ENCODE peak calls at places on chromosomes 11 and 22, in six cellular contexts. One of them, this sample, is unnamed.

GRCh38 chr11:57604289-57605010 is 7.0 kb downstream of the SERPING1 start:
- DNase-seq in stomach: no peak
- DNase-seq in spleen: peak; percentile 39
- DNase-seq in HCT116: no peak
- DNase-seq in heart left ventricle: no peak
- DNase-seq in IMR-90: no peak
- DNase-seq in this sample: no peak

GRCh38 chr11:102924851-102925380 is 30.6 kb downstream of the MMP13 start:
- DNase-seq in IMR-90: no peak
- DNase-seq in heart left ventricle: no peak
- DNase-seq in HCT116: no peak
- DNase-seq in spleen: no peak
- DNase-seq in stomach: no peak
- DNase-seq in this sample: no peak

GRCh38 chr22:39959640-39960447 is at the start of gene TMA7B:
- DNase-seq in HCT116: no peak
- DNase-seq in stomach: peak; percentile 27
- DNase-seq in IMR-90: peak; percentile 75
- DNase-seq in heart left ventricle: no peak
- DNase-seq in spleen: peak; percentile 80
- DNase-seq in this sample: peak; percentile 38

GRCh38 chr11:122098223-122098980 is 17.6 kb downstream of the BLID start:
- DNase-seq in IMR-90: no peak
- DNase-seq in heart left ventricle: no peak
- DNase-seq in stomach: no peak
- DNase-seq in spleen: no peak
- DNase-seq in HCT116: no peak
- DNase-seq in this sample: no peak

GRCh38 chr22:26792522-26792921 is 135.1 kb downstream of the MIAT start:
- DNase-seq in heart left ventricle: no peak
- DNase-seq in IMR-90: no peak
- DNase-seq in HCT116: no peak
- DNase-seq in spleen: no peak
- DNase-seq in stomach: no peak
- DNase-seq in this sample: no peak

GRCh38 chr11:78256962-78257361 is 68.2 kb downstream of the USP35 start:
- DNase-seq in stomach: peak; percentile 86
- DNase-seq in HCT116: no peak
- DNase-seq in IMR-90: peak; percentile 92
- DNase-seq in heart left ventricle: peak; percentile 79
- DNase-seq in spleen: no peak
- DNase-seq in this sample: no peak

GRCh38 chr11:92867913-92868619 is 101.4 kb upstream of the MTNR1B start:
- DNase-seq in stomach: no peak
- DNase-seq in spleen: no peak
- DNase-seq in IMR-90: no peak
- DNase-seq in HCT116: no peak
- DNase-seq in heart left ventricle: no peak
- DNase-seq in this sample: no peak

GRCh38 chr11:110432713-110433392 is 3.1 kb downstream of the FDX1 start:
- DNase-seq in stomach: no peak
- DNase-seq in heart left ventricle: no peak
- DNase-seq in spleen: no peak
- DNase-seq in IMR-90: peak; percentile 60
- DNase-seq in HCT116: no peak
- DNase-seq in this sample: no peak

GRCh38 chr11:9347100-9347499 is 32.7 kb upstream of the TMEM41B start:
- DNase-seq in HCT116: no peak
- DNase-seq in IMR-90: no peak
- DNase-seq in spleen: peak; percentile 0
- DNase-seq in heart left ventricle: no peak
- DNase-seq in stomach: no peak
- DNase-seq in this sample: no peak

GRCh38 chr22:29758068-29758622 is 8.7 kb downstream of the ZMAT5 start:
- DNase-seq in spleen: no peak
- DNase-seq in IMR-90: no peak
- DNase-seq in heart left ventricle: no peak
- DNase-seq in stomach: no peak
- DNase-seq in HCT116: no peak
- DNase-seq in this sample: no peak

GRCh38 chr22:27393371-27393770 is 408.2 kb downstream of the MN1 start:
- DNase-seq in stomach: no peak
- DNase-seq in HCT116: no peak
- DNase-seq in heart left ventricle: no peak
- DNase-seq in IMR-90: no peak
- DNase-seq in spleen: no peak
- DNase-seq in this sample: no peak

GRCh38 chr22:19289475-19290161 is 1.9 kb downstream of the CLTCL1 start:
- DNase-seq in IMR-90: peak; percentile 81
- DNase-seq in HCT116: no peak
- DNase-seq in spleen: no peak
- DNase-seq in heart left ventricle: no peak
- DNase-seq in stomach: no peak
- DNase-seq in this sample: no peak

GRCh38 chr11:67354314-67355022 is 1.1 kb upstream of the POLD4 start:
- DNase-seq in heart left ventricle: peak; percentile 75
- DNase-seq in IMR-90: peak; percentile 98
- DNase-seq in stomach: peak; percentile 68
- DNase-seq in spleen: peak; percentile 77
- DNase-seq in HCT116: peak; percentile 92
- DNase-seq in this sample: peak; percentile 88

GRCh38 chr11:67355023-67355793 is 1.9 kb upstream of the POLD4 start:
- DNase-seq in heart left ventricle: no peak
- DNase-seq in IMR-90: no peak
- DNase-seq in spleen: peak; percentile 78
- DNase-seq in HCT116: no peak
- DNase-seq in stomach: no peak
- DNase-seq in this sample: peak; percentile 0

GRCh38 chr11:67352546-67353316 is 615 bp downstream of the POLD4 start:
- DNase-seq in heart left ventricle: peak; percentile 79
- DNase-seq in IMR-90: no peak
- DNase-seq in spleen: peak; percentile 96
- DNase-seq in HCT116: no peak
- DNase-seq in stomach: peak; percentile 59
- DNase-seq in this sample: no peak

GRCh38 chr11:67351275-67352005 is 1.9 kb downstream of the POLD4 start:
- DNase-seq in spleen: peak; percentile 90
- DNase-seq in heart left ventricle: no peak
- DNase-seq in stomach: peak; percentile 75
- DNase-seq in IMR-90: peak; percentile 80
- DNase-seq in HCT116: peak; percentile 62
- DNase-seq in this sample: peak; percentile 77

DNA sequence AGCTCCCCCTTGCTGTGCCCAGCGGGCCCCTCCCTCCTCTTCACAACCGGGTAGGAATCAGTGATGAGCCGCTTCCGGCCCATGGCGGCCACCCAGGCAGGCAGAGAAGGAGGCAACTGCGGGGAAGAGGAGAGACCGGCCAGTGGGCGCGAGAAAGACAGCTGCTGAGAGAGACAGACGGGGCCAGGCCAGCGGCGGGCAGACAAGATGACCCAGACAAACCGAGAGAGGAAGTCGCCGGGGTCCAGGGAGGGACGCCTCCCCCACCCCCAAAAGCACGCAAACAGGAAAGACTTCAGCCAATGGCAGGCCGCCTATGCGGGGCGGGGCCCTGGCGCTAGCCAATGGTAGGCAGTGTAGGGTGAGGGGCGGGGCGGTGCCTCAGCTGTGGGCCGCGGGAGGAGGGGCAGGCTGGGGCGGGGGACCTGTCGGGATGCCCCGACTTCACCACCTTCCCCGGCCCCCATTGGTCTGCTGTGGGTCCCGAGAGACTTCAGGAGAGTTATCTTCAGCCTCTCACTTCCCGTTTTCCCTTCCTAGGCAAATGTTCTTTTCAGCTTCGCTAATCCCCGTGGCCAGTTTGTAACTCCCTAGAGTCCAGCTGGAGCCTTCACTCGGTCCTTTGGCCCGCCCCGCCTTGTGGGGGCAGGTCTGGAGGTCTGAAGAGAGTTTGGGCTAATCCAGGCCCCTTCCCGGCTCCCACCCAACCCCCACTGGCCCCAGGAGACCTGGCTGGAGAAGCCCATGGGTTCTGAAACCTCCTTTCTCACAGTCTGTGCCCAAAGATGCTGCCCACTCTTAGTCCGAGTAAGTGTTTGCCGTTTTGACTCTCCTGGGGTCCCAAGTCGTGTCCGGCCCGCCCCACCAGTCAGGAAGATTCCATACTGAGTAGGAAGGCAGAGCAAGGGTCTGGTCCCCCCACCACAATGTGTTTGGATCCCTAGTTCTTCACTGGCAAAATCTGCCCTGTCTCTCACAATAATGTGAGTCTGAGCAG is at the start of gene POLD4:
- DNase-seq in heart left ventricle: peak; percentile 100
- DNase-seq in IMR-90: peak; percentile 92
- DNase-seq in HCT116: no peak
- DNase-seq in stomach: peak; percentile 99
- DNase-seq in spleen: peak; percentile 99
- DNase-seq in this sample: peak; percentile 76
- TF ChIP-seq POLR2A in heart left ventricle: peak; percentile 84
- TF ChIP-seq POLR2A in IMR-90: peak; percentile 91
- TF ChIP-seq POLR2A in HCT116: peak; percentile 47
- TF ChIP-seq POLR2A in stomach: peak; percentile 79
- TF ChIP-seq POLR2A in spleen: no peak
- TF ChIP-seq POLR2A in this sample: peak; percentile 79

DNA sequence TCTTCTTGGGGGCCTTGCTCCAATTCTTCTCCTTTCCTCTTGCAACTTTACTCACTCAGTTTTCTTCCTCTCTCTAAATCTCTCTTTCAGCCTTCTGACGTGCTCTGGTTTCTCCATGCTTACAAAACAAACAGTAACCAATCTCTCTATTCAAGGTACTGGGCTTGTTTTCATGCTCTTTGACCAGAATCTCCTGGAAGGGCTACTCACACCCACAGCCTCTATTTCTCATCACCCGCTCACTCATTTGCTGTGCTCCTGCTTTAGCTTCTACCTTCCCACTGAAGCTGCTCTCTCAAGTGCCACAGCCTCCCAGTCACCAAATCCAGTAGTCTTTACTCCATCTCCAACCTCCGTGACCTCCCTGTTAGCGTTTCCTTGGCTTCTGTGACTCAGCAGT is 60.4 kb downstream of the SERGEF start:
- DNase-seq in stomach: no peak
- DNase-seq in spleen: no peak
- DNase-seq in heart left ventricle: no peak
- DNase-seq in HCT116: no peak
- DNase-seq in IMR-90: no peak
- DNase-seq in this sample: no peak
- TF ChIP-seq POLR2A in stomach: no peak
- TF ChIP-seq POLR2A in spleen: no peak
- TF ChIP-seq POLR2A in heart left ventricle: no peak
- TF ChIP-seq POLR2A in HCT116: no peak
- TF ChIP-seq POLR2A in IMR-90: no peak
- TF ChIP-seq POLR2A in this sample: no peak

GRCh38 chr11:62554377-62554776 is 7.8 kb upstream of the AHNAK start:
- DNase-seq in heart left ventricle: no peak
- DNase-seq in IMR-90: no peak
- DNase-seq in HCT116: no peak
- DNase-seq in stomach: no peak
- DNase-seq in spleen: no peak
- DNase-seq in this sample: no peak

GRCh38 chr11:62556872-62557631 is 10.4 kb upstream of the AHNAK start:
- DNase-seq in HCT116: no peak
- DNase-seq in spleen: no peak
- DNase-seq in stomach: no peak
- DNase-seq in heart left ventricle: no peak
- DNase-seq in IMR-90: peak; percentile 11
- DNase-seq in this sample: no peak

GRCh38 chr11:62555464-62556092 is 9.0 kb upstream of the AHNAK start:
- DNase-seq in stomach: no peak
- DNase-seq in IMR-90: peak; percentile 30
- DNase-seq in spleen: no peak
- DNase-seq in heart left ventricle: no peak
- DNase-seq in HCT116: no peak
- DNase-seq in this sample: no peak

GRCh38 chr11:62558669-62559068 is 12.1 kb upstream of the AHNAK start:
- DNase-seq in stomach: no peak
- DNase-seq in IMR-90: no peak
- DNase-seq in HCT116: no peak
- DNase-seq in heart left ventricle: peak; percentile 6
- DNase-seq in spleen: peak; percentile 71
- DNase-seq in this sample: no peak

DNA sequence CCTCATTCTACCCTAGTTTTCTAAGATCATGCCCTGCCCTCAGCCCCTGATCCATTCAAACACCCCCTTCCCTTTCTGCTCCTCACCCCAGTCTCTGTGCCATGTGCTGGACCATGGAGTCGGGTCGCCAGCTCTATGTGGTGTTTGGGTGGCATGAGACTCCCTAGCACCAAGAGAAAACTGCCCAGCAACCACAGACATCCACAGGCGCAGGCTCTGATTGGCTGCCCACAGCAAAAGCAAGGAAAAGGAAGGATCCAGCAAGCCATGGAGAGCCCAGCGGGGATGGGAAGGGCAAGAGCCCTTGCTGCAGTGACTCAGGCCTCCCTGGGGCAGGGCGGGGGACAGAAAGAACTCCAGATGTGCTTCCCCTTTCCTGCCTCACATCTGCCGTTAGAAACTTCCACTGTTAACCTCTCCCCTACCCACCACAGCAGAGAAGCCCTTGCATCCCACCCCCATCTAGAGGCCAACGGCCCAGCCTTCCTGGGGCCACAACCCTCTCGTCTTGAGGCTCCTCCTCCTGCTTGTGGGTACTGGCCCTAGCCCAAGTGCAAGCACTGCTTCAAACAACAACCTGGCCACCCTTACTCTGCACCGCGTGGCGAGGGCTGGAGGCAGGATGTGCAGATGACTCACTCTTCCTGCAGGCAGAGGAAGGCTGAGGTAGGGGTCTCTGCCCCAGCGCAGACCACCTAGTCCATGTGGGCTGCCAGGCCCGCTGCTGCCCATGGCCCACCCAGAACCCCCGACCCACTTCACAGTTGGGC is 9.7 kb upstream of the AHNAK start:
- DNase-seq in stomach: peak; percentile 89
- DNase-seq in IMR-90: peak; percentile 95
- DNase-seq in heart left ventricle: peak; percentile 90
- DNase-seq in spleen: peak; percentile 96
- DNase-seq in HCT116: peak; percentile 93
- DNase-seq in this sample: peak; percentile 84
- TF ChIP-seq POLR2A in stomach: no peak
- TF ChIP-seq POLR2A in IMR-90: no peak
- TF ChIP-seq POLR2A in heart left ventricle: no peak
- TF ChIP-seq POLR2A in spleen: no peak
- TF ChIP-seq POLR2A in HCT116: peak; percentile 21
- TF ChIP-seq POLR2A in this sample: no peak

GRCh38 chr22:37484115-37485005 is 1.8 kb downstream of the MFNG start:
- DNase-seq in stomach: peak; percentile 72
- DNase-seq in IMR-90: no peak
- DNase-seq in HCT116: no peak
- DNase-seq in heart left ventricle: peak; percentile 89
- DNase-seq in spleen: peak; percentile 98
- DNase-seq in this sample: no peak
- TF ChIP-seq POLR2A in stomach: no peak
- TF ChIP-seq POLR2A in IMR-90: no peak
- TF ChIP-seq POLR2A in HCT116: no peak
- TF ChIP-seq POLR2A in heart left ventricle: peak; percentile 12
- TF ChIP-seq POLR2A in spleen: no peak
- TF ChIP-seq POLR2A in this sample: no peak

GRCh38 chr11:23520226-23520960 is 660.1 kb upstream of the CCDC179 start:
- DNase-seq in spleen: no peak
- DNase-seq in stomach: no peak
- DNase-seq in HCT116: no peak
- DNase-seq in IMR-90: no peak
- DNase-seq in heart left ventricle: no peak
- DNase-seq in this sample: no peak
- TF ChIP-seq POLR2A in spleen: no peak
- TF ChIP-seq POLR2A in stomach: no peak
- TF ChIP-seq POLR2A in HCT116: no peak
- TF ChIP-seq POLR2A in IMR-90: no peak
- TF ChIP-seq POLR2A in heart left ventricle: no peak
- TF ChIP-seq POLR2A in this sample: no peak

This sample was measured in H54.